ENCODE peak calls at places on chromosomes 13 and 19, in eight cellular contexts. W is Peyer's patch; X is CD4-positive, CD25-positive, alpha-beta regulatory T cell; E is uterus; F is cardiac muscle cell; J is CD8-positive, alpha-beta T cell; Q is naive thymus-derived CD4-positive, alpha-beta T cell; C is IMR-90. Y is an unnamed sample. For H3K9me3, the result is how much of the 10 kb centered on the place peaks cover.

GRCh38 chr13:28609936-28610335 is 49.0 kb upstream of the POMP start:
- DNase-seq in J (no peak), C (peak), Q (no peak), X (no peak), F (no peak), W (no peak), E (no peak), Y (no peak)

GRCh38 chr19:29660835-29661234 is 4.4 kb upstream of the PLEKHF1 start:
- DNase-seq in J (peak), C (no peak), E (no peak), F (no peak), Q (peak), X (peak), W (no peak), Y (no peak)

GRCh38 chr13:54185785-54186184 is 1157.2 kb downstream of the OLFM4 start:
- DNase-seq in J (no peak), W (no peak), Q (no peak), F (peak), C (no peak), E (no peak), X (no peak), Y (no peak)

GRCh38 chr19:3849092-3849491 is 19.7 kb downstream of the ZFR2 start:
- DNase-seq in J (peak), X (peak), E (no peak), F (peak), C (no peak), Q (peak), W (no peak), Y (no peak)

GRCh38 chr19:45643024-45643926 is 4.1 kb upstream of the EML2 start:
- DNase-seq in J (peak), X (peak), C (peak), Q (peak), E (peak), F (peak), W (peak), Y (peak)

GRCh38 chr13:75316427-75316826 is 165.5 kb downstream of the TBC1D4 start:
- DNase-seq in Q (no peak), W (no peak), X (peak), E (no peak), F (no peak), C (peak), J (no peak), Y (no peak)

GRCh38 chr19:18741566-18742121 is 49.5 kb downstream of the COMP start:
- DNase-seq in F (no peak), E (peak), J (no peak), Q (no peak), C (no peak), W (peak), X (no peak), Y (no peak)

GRCh38 chr19:5250127-5250659 is 90.4 kb downstream of the PTPRS start:
- DNase-seq in X (no peak), Q (no peak), F (no peak), J (no peak), C (no peak), E (no peak), W (no peak), Y (peak)

GRCh38 chr19:33171916-33172359 is 22.2 kb upstream of the LRP3 start:
- DNase-seq in F (no peak), C (peak), E (no peak), J (no peak), Q (no peak), X (no peak), W (no peak), Y (no peak)

DNA sequence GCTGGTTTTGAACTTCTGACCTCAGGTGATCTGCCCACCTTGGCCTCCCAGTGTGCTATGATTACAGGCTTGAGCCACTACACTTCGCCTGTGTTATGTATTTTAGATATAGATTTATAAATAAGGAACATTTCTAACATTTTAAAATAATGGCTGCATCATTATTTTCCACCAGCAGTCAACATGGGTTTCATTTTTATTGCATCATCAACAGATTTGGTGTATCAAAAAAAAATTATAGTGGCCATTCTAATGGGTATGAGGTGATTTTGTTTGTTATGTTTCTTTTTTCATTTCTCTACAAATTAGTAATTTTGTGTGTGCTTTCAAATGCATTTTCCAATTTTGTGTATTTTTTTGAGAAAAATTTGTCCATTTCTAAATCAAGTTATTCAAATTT is 16.2 kb upstream of the ZNF93 start:
- DNase-seq in W (no peak), C (no peak), F (no peak), Q (no peak), J (no peak), X (no peak), E (no peak), Y (no peak)
- H3K9me3 ChIP-seq in W (under half), C (under half), F (under half), Q (under half), J (under half), X (half or more), E (under half), Y (under half)

GRCh38 chr19:56765107-56765506 is 75.4 kb downstream of the PEG3 start:
- DNase-seq in J (no peak), X (peak), Q (no peak), W (peak), E (peak), F (no peak), C (no peak), Y (peak)
- H3K9me3 ChIP-seq in J (under half), X (under half), Q (under half), W (under half), E (under half), F (under half), C (under half), Y (under half)

DNA sequence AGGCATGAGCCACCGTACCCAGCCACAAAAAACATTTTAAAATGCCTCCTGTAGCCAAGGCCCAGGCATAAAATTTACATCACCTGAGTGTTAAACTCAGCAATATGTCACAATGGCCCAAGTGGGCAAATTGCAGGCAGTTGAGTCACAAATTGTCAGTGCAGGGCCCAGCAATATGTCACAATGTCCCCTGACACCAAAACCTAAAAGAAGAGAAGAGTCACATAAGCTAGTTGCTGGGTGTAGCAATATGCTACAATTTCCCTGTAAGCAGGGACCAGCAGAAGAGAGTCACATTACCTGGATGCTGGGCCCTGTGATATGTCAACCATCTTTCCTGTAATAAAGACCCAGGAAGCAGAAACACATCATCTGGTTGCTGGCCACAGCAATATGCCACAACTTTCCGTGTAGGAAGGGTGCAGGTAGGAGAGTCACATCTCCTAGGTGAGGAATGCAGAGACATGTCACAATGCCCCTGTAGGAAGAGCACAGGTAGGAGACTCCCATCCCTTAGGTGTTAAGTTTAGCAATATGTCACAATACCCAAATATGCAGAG is 136.0 kb upstream of the ZNF91 start:
- DNase-seq in J (no peak), F (no peak), C (no peak), Q (no peak), X (no peak), W (no peak), E (no peak), Y (no peak)
- H3K9me3 ChIP-seq in J (under half), F (under half), C (under half), Q (under half), X (under half), W (under half), E (under half), Y (under half)

GRCh38 chr13:83536941-83537340 is 345.3 kb downstream of the SLITRK1 start:
- DNase-seq in J (no peak), C (no peak), W (no peak), X (no peak), F (no peak), Q (no peak), E (no peak), Y (no peak)
- H3K9me3 ChIP-seq in J (under half), C (under half), W (under half), X (under half), F (under half), Q (under half), E (under half), Y (under half)

DNA sequence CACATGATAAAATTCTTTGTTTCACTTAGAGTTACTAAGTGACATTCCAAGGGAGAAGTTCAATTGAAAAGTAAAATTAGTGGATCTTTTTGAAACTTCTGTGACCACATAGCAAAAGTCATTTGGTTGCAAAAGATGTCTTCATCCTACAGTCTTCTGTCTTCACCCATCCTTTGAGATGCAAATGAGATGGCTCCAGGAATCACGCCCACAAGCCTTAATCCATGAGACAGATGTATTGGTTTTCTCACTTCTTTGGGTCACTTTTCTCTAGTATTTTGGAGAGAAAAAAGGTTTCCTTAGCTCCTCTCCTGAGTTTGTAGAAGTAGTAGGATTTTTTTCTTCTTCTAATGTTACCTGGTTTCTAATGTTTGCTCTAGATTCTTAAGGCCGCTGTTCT is 259.5 kb upstream of the SLC10A2 start:
- DNase-seq in C (no peak), E (no peak), Q (no peak), X (no peak), J (no peak), F (no peak), W (no peak), Y (no peak)
- H3K9me3 ChIP-seq in C (under half), E (under half), Q (under half), X (under half), J (under half), F (under half), W (under half), Y (under half)

DNA sequence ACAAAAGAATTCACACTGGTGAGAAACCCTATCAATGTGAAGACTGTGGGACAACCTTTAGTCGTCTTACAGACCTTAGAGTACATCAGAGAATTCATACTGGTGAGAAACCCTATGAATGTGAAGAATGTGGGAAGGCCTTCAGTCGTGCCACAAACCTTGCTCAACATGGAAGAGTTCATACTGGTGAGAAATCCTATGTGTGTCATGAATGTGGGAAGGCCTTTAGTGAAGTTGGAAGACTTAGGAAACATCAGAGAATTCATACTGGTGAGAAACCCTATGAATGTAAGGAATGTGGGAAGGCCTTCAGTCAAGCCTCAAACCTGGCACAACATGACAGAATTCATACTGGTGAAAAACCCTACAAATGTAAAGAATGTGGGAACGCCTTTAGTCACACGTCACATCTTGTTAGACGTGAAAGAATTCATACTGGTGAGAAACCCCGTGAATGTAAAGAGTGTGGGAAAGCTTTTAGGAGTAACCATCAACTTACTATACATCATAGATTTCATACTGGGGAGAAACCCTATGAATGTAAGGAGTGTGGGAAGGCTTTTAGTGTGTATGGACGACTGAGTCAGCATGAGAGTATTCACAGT is 24.0 kb upstream of the ZNF573 start:
- DNase-seq in W (no peak), C (no peak), F (no peak), E (no peak), J (no peak), X (no peak), Q (no peak), Y (no peak)
- H3K9me3 ChIP-seq in W (under half), C (under half), F (under half), E (under half), J (under half), X (half or more), Q (under half), Y (half or more)

GRCh38 chr19:34959021-34959420 is 5.0 kb downstream of the ZNF792 start:
- DNase-seq in F (no peak), X (no peak), C (no peak), E (no peak), W (no peak), J (no peak), Q (no peak), Y (no peak)
- H3K9me3 ChIP-seq in F (under half), X (half or more), C (under half), E (half or more), W (under half), J (half or more), Q (half or more), Y (under half)

DNA sequence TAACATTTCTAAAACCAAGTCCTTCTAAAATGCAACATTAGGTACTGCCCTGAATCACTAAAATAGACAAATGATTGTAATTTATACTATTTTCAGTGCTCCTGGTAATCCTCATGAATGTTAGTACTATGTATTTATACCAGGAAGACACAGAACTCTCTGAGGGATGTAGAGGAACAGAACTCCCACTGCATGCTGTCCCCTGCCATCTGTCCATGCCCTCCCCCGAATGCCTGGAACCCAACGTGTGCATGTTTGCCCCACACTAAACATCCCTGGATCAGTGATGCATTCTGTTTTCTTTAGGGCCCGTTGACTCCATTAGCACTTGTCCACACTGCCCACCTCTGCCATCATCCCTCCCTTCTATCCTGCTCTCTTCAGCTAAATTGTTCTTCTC is 26.5 kb downstream of the ENOX1 start:
- DNase-seq in Q (no peak), J (no peak), E (no peak), W (no peak), X (no peak), F (no peak), C (no peak), Y (no peak)
- H3K9me3 ChIP-seq in Q (under half), J (under half), E (under half), W (under half), X (under half), F (under half), C (under half), Y (under half)

GRCh38 chr13:104281910-104282309 is 1215.7 kb upstream of the SLC10A2 start:
- DNase-seq in W (no peak), C (no peak), F (no peak), X (no peak), E (no peak), J (no peak), Q (no peak), Y (no peak)
- H3K9me3 ChIP-seq in W (under half), C (under half), F (under half), X (under half), E (under half), J (under half), Q (under half), Y (under half)

Y was measured in tibial artery.